ENCODE peak calls at places on chromosome 1, in eight cellular contexts. X is Ammon's horn; U is amniotic epithelial cell; F is endodermal cell; Z is activated CD4-positive, alpha-beta T cell treated with anti-CD3 and anti-CD28 coated beads for 24 hours; L is SK-N-MC; K is left ventricle myocardium inferior; S is heart left ventricle. P is an unnamed sample.

GRCh38 chr1:151368000-151368744 is 4.3 kb downstream of the SELENBP1 start:
- DNase-seq in Z (no peak), F (no peak), X (peak; percentile 17), K (no peak), S (peak; percentile 65), U (peak; percentile 53), L (no peak), P (no peak)

GRCh38 chr1:156194300-156194652 is 372 bp downstream of the SLC25A44 start:
- DNase-seq in L (no peak), X (no peak), S (no peak), U (no peak), Z (no peak), F (no peak), K (no peak), P (no peak)

GRCh38 chr1:109508873-109509175 is 703 bp downstream of the AMIGO1 start:
- DNase-seq in K (no peak), X (no peak), L (no peak), F (no peak), S (no peak), Z (no peak), U (no peak), P (no peak)

GRCh38 chr1:207014728-207015127 is 17.8 kb downstream of the C1orf116 start:
- DNase-seq in Z (no peak), L (no peak), X (no peak), S (no peak), K (no peak), F (no peak), U (no peak), P (no peak)

GRCh38 chr1:38111589-38111988 is 65.0 kb upstream of the POU3F1 start:
- DNase-seq in U (no peak), S (no peak), K (no peak), L (no peak), F (no peak), Z (no peak), X (no peak), P (no peak)

GRCh38 chr1:216173315-216173714 is 249.9 kb downstream of the USH2A start:
- DNase-seq in K (no peak), L (no peak), Z (no peak), S (no peak), F (no peak), U (no peak), X (no peak), P (no peak)

GRCh38 chr1:206742702-206743383 is 27.7 kb upstream of the IL19 start:
- DNase-seq in K (no peak), X (no peak), Z (no peak), F (no peak), L (no peak), U (no peak), S (no peak), P (no peak)

GRCh38 chr1:224497714-224498573 is 63.3 kb upstream of the WDR26 start:
- DNase-seq in F (peak; percentile 87), L (no peak), K (no peak), S (peak; percentile 52), X (peak; percentile 66), U (peak; percentile 84), Z (peak; percentile 58), P (peak; percentile 38)

GRCh38 chr1:247037483-247038320 is 29.8 kb upstream of the ZNF695 start:
- DNase-seq in L (no peak), S (no peak), F (no peak), U (no peak), K (no peak), X (no peak), Z (no peak), P (no peak)

GRCh38 chr1:40627987-40628902 is 37.2 kb downstream of the RIMS3 start:
- DNase-seq in S (no peak), X (no peak), Z (no peak), U (no peak), L (no peak), K (no peak), F (no peak), P (no peak)

GRCh38 chr1:59692591-59692990 is 122.2 kb upstream of the HOOK1 start:
- DNase-seq in F (no peak), S (peak; percentile 30), K (no peak), Z (no peak), L (peak; percentile 59), X (no peak), U (peak; percentile 78), P (no peak)

GRCh38 chr1:206725053-206725963 is 40.6 kb downstream of the MAPKAPK2 start:
- DNase-seq in F (peak; percentile 90), L (no peak), U (peak; percentile 46), S (peak; percentile 65), K (no peak), X (peak; percentile 37), Z (peak; percentile 50), P (no peak)

GRCh38 chr1:203650012-203650836 is 23.6 kb downstream of the ATP2B4 start:
- DNase-seq in X (no peak), Z (no peak), L (no peak), K (peak; percentile 66), S (peak; percentile 75), F (peak; percentile 93), U (peak; percentile 64), P (peak; percentile 53)

GRCh38 chr1:183198463-183198862 is 12.4 kb downstream of the LAMC2 start:
- DNase-seq in U (peak; percentile 98), X (no peak), S (no peak), K (no peak), F (no peak), Z (no peak), L (no peak), P (peak; percentile 69)

GRCh38 chr1:65260851-65261473 is 48.4 kb upstream of the DNAJC6 start:
- DNase-seq in X (peak; percentile 81), U (peak; percentile 60), L (no peak), K (no peak), S (no peak), Z (no peak), F (no peak), P (no peak)

GRCh38 chr1:204591473-204592090 is 75.4 kb downstream of the MDM4 start:
- DNase-seq in S (no peak), L (no peak), U (peak; percentile 63), Z (no peak), F (no peak), K (no peak), X (no peak), P (no peak)

GRCh38 chr1:7224644-7225043 is 439.4 kb downstream of the CAMTA1 start:
- DNase-seq in F (peak; percentile 81), L (no peak), Z (no peak), K (no peak), S (peak; percentile 37), U (no peak), X (no peak), P (no peak)

GRCh38 chr1:37047487-37047886 is 13.2 kb upstream of the GRIK3 start:
- DNase-seq in F (no peak), S (no peak), Z (no peak), X (peak; percentile 19), U (no peak), L (no peak), K (no peak), P (no peak)

GRCh38 chr1:161506336-161507223 is 1.3 kb downstream of the FCGR2A start:
- DNase-seq in S (peak; percentile 51), F (no peak), K (peak; percentile 25), Z (no peak), U (peak; percentile 80), L (peak; percentile 68), X (peak; percentile 26), P (no peak)

GRCh38 chr1:203117611-203118575 is 9.6 kb upstream of the ADORA1 start:
- DNase-seq in L (no peak), Z (no peak), X (peak; percentile 69), K (peak; percentile 74), U (peak; percentile 49), S (peak; percentile 84), F (peak; percentile 98), P (peak; percentile 39)